ENCODE peak calls at places on chromosomes 16 and 17, in six cellular contexts. J is HEK293T, H is A549, X is M059J, T is NCI-H748 treated with DMSO at 0.1 percent for 48 hours, M is KBM-7. Y is an unnamed sample.

GRCh38 chr17:79632432-79632735 is 21.5 kb upstream of the RBFOX3 start:
- DNase-seq in X (no peak), M (no peak), H (no peak), T (no peak), J (no peak), Y (no peak)

GRCh38 chr17:32660496-32660895 is 173.7 kb downstream of the CDK5R1 start:
- DNase-seq in X (no peak), M (no peak), J (no peak), H (no peak), T (no peak), Y (no peak)

GRCh38 chr16:46986896-46987295 is 13.4 kb upstream of the DNAJA2 start:
- DNase-seq in T (no peak), J (no peak), X (no peak), H (no peak), M (no peak), Y (no peak)

GRCh38 chr16:2513405-2514332 is at the start of gene ATP6V0C:
- DNase-seq in X (peak), J (peak), T (peak), M (peak), H (peak), Y (peak)

GRCh38 chr16:70703041-70703834 is 17.4 kb upstream of the MTSS2 start:
- DNase-seq in H (peak), T (no peak), J (peak), M (no peak), X (peak), Y (no peak)

GRCh38 chr16:85759631-85760419 is 8.9 kb upstream of the C16orf74 start:
- DNase-seq in X (no peak), H (peak), J (peak), M (peak), T (no peak), Y (peak)

GRCh38 chr17:17382901-17383300 is 79.7 kb downstream of the NT5M start:
- DNase-seq in J (no peak), T (no peak), M (peak), H (no peak), X (no peak), Y (no peak)

GRCh38 chr16:83676056-83676455 is 131.7 kb upstream of the HSBP1 start:
- DNase-seq in M (no peak), X (no peak), T (no peak), J (no peak), H (no peak), Y (no peak)

GRCh38 chr16:59748531-59748930 is 1014.4 kb upstream of the GOT2 start:
- DNase-seq in H (no peak), T (no peak), M (no peak), X (no peak), J (no peak), Y (no peak)

GRCh38 chr17:78266771-78267170 is 35.3 kb downstream of the TMEM235 start:
- DNase-seq in M (no peak), H (no peak), X (no peak), J (no peak), T (no peak), Y (no peak)

GRCh38 chr17:56597495-56597990 is 4.0 kb downstream of the NOG start:
- DNase-seq in T (peak), H (no peak), X (peak), M (no peak), J (peak), Y (no peak)

GRCh38 chr16:8935989-8936388 is 27.7 kb downstream of the USP7 start:
- DNase-seq in X (no peak), J (peak), T (no peak), M (no peak), H (no peak), Y (peak)

GRCh38 chr17:19867094-19867653 is 562 bp downstream of the ULK2 start:
- DNase-seq in H (peak), T (peak), X (peak), J (peak), M (no peak), Y (no peak)

GRCh38 chr17:66564992-66565465 is 262.6 kb downstream of the PRKCA start:
- DNase-seq in M (no peak), H (no peak), T (no peak), X (peak), J (no peak), Y (peak)

GRCh38 chr17:36901506-36901905 is 35.8 kb upstream of the LHX1 start:
- DNase-seq in H (no peak), J (no peak), T (no peak), X (peak), M (no peak), Y (no peak)

GRCh38 chr16:68656771-68657170 is 11.7 kb downstream of the CDH3 start:
- DNase-seq in T (no peak), X (no peak), H (no peak), M (no peak), J (no peak), Y (no peak)

Y was measured in Karpas-422.